ENCODE peak calls at places on chromosome 3, in nine cellular contexts. One of them, this sample, is unnamed.

GRCh38 chr3:194091141-194091540 is 44.8 kb upstream of the HES1 start:
- DNase-seq in HTR-8/SVneo: peak; percentile 76
- DNase-seq in GM04504: peak; percentile 62
- DNase-seq in mesenteric fat pad: no peak
- DNase-seq in progenitor cell of endocrine pancreas: no peak
- DNase-seq in activated T-cell treated with anti-CD3 and anti-CD28 coated beads for 1 hour: no peak
- DNase-seq in stimulated activated CD4-positive, alpha-beta T cell treated with anti-CD3 and anti-CD28 coated beads, Interleukin-12 subunit alpha, Interleukin-12 subunit beta, amount 100 ng/mL, for 24 hours: no peak
- DNase-seq in dorsolateral prefrontal cortex: no peak
- DNase-seq in heart right ventricle: no peak
- DNase-seq in this sample: no peak

GRCh38 chr3:169699536-169700050 is 36.1 kb upstream of the MECOM start:
- DNase-seq in HTR-8/SVneo: no peak
- DNase-seq in GM04504: no peak
- DNase-seq in mesenteric fat pad: no peak
- DNase-seq in progenitor cell of endocrine pancreas: no peak
- DNase-seq in activated T-cell treated with anti-CD3 and anti-CD28 coated beads for 1 hour: no peak
- DNase-seq in stimulated activated CD4-positive, alpha-beta T cell treated with anti-CD3 and anti-CD28 coated beads, Interleukin-12 subunit alpha, Interleukin-12 subunit beta, amount 100 ng/mL, for 24 hours: no peak
- DNase-seq in dorsolateral prefrontal cortex: no peak
- DNase-seq in heart right ventricle: peak; percentile 65
- DNase-seq in this sample: peak; percentile 89

GRCh38 chr3:125410922-125411321 is 35.8 kb upstream of the ZNF148 start:
- DNase-seq in HTR-8/SVneo: no peak
- DNase-seq in GM04504: no peak
- DNase-seq in mesenteric fat pad: peak; percentile 33
- DNase-seq in progenitor cell of endocrine pancreas: no peak
- DNase-seq in activated T-cell treated with anti-CD3 and anti-CD28 coated beads for 1 hour: no peak
- DNase-seq in stimulated activated CD4-positive, alpha-beta T cell treated with anti-CD3 and anti-CD28 coated beads, Interleukin-12 subunit alpha, Interleukin-12 subunit beta, amount 100 ng/mL, for 24 hours: no peak
- DNase-seq in dorsolateral prefrontal cortex: no peak
- DNase-seq in heart right ventricle: no peak
- DNase-seq in this sample: no peak

GRCh38 chr3:52339612-52340011 is 23.5 kb downstream of the DNAH1 start:
- DNase-seq in HTR-8/SVneo: peak; percentile 61
- DNase-seq in GM04504: peak; percentile 56
- DNase-seq in mesenteric fat pad: no peak
- DNase-seq in progenitor cell of endocrine pancreas: peak; percentile 48
- DNase-seq in activated T-cell treated with anti-CD3 and anti-CD28 coated beads for 1 hour: peak; percentile 9
- DNase-seq in stimulated activated CD4-positive, alpha-beta T cell treated with anti-CD3 and anti-CD28 coated beads, Interleukin-12 subunit alpha, Interleukin-12 subunit beta, amount 100 ng/mL, for 24 hours: no peak
- DNase-seq in dorsolateral prefrontal cortex: no peak
- DNase-seq in heart right ventricle: no peak
- DNase-seq in this sample: peak; percentile 81

GRCh38 chr3:149969110-149969944 is 1.4 kb downstream of the PFN2 start:
- DNase-seq in HTR-8/SVneo: peak; percentile 39
- DNase-seq in GM04504: peak; percentile 55
- DNase-seq in mesenteric fat pad: no peak
- DNase-seq in progenitor cell of endocrine pancreas: peak; percentile 19
- DNase-seq in activated T-cell treated with anti-CD3 and anti-CD28 coated beads for 1 hour: no peak
- DNase-seq in stimulated activated CD4-positive, alpha-beta T cell treated with anti-CD3 and anti-CD28 coated beads, Interleukin-12 subunit alpha, Interleukin-12 subunit beta, amount 100 ng/mL, for 24 hours: no peak
- DNase-seq in dorsolateral prefrontal cortex: no peak
- DNase-seq in heart right ventricle: no peak
- DNase-seq in this sample: peak; percentile 67

GRCh38 chr3:10160346-10160745 is 4.4 kb upstream of the IRAK2 start:
- DNase-seq in HTR-8/SVneo: no peak
- DNase-seq in GM04504: no peak
- DNase-seq in mesenteric fat pad: no peak
- DNase-seq in progenitor cell of endocrine pancreas: no peak
- DNase-seq in activated T-cell treated with anti-CD3 and anti-CD28 coated beads for 1 hour: no peak
- DNase-seq in stimulated activated CD4-positive, alpha-beta T cell treated with anti-CD3 and anti-CD28 coated beads, Interleukin-12 subunit alpha, Interleukin-12 subunit beta, amount 100 ng/mL, for 24 hours: no peak
- DNase-seq in dorsolateral prefrontal cortex: no peak
- DNase-seq in heart right ventricle: no peak
- DNase-seq in this sample: peak; percentile 64

GRCh38 chr3:171261487-171261886 is 198.7 kb downstream of the TNIK start:
- DNase-seq in HTR-8/SVneo: no peak
- DNase-seq in GM04504: no peak
- DNase-seq in mesenteric fat pad: no peak
- DNase-seq in progenitor cell of endocrine pancreas: no peak
- DNase-seq in activated T-cell treated with anti-CD3 and anti-CD28 coated beads for 1 hour: no peak
- DNase-seq in stimulated activated CD4-positive, alpha-beta T cell treated with anti-CD3 and anti-CD28 coated beads, Interleukin-12 subunit alpha, Interleukin-12 subunit beta, amount 100 ng/mL, for 24 hours: no peak
- DNase-seq in dorsolateral prefrontal cortex: no peak
- DNase-seq in heart right ventricle: no peak
- DNase-seq in this sample: no peak

GRCh38 chr3:185950720-185951119 is 12.9 kb upstream of the TRA2B start:
- DNase-seq in HTR-8/SVneo: no peak
- DNase-seq in GM04504: no peak
- DNase-seq in mesenteric fat pad: no peak
- DNase-seq in progenitor cell of endocrine pancreas: no peak
- DNase-seq in activated T-cell treated with anti-CD3 and anti-CD28 coated beads for 1 hour: no peak
- DNase-seq in stimulated activated CD4-positive, alpha-beta T cell treated with anti-CD3 and anti-CD28 coated beads, Interleukin-12 subunit alpha, Interleukin-12 subunit beta, amount 100 ng/mL, for 24 hours: no peak
- DNase-seq in dorsolateral prefrontal cortex: no peak
- DNase-seq in heart right ventricle: no peak
- DNase-seq in this sample: no peak

GRCh38 chr3:178036745-178037144 is 499.5 kb upstream of the KCNMB2 start:
- DNase-seq in HTR-8/SVneo: no peak
- DNase-seq in GM04504: no peak
- DNase-seq in mesenteric fat pad: no peak
- DNase-seq in progenitor cell of endocrine pancreas: no peak
- DNase-seq in activated T-cell treated with anti-CD3 and anti-CD28 coated beads for 1 hour: no peak
- DNase-seq in stimulated activated CD4-positive, alpha-beta T cell treated with anti-CD3 and anti-CD28 coated beads, Interleukin-12 subunit alpha, Interleukin-12 subunit beta, amount 100 ng/mL, for 24 hours: no peak
- DNase-seq in dorsolateral prefrontal cortex: no peak
- DNase-seq in heart right ventricle: no peak
- DNase-seq in this sample: peak; percentile 27

This sample was measured in astrocyte of the cerebellum.